ENCODE peak calls at places on chromosomes 12 and 14, in four cellular contexts. J, C, N and G are unnamed samples. For H3K4me1, the result is how much of the 10 kb centered on the place peaks cover.

GRCh38 chr14:27411021-27411420 is 813.2 kb upstream of the NOVA1 start:
- DNase-seq in J (no peak), C (no peak), N (no peak), G (peak)

GRCh38 chr14:100067971-100068959 is 3.0 kb downstream of the EVL start:
- DNase-seq in J (no peak), C (no peak), N (peak), G (peak)

GRCh38 chr14:97185186-97185585 is 388.0 kb downstream of the VRK1 start:
- DNase-seq in J (no peak), C (peak), N (no peak), G (no peak)

GRCh38 chr14:105340821-105341408 is 26.4 kb downstream of the PACS2 start:
- DNase-seq in J (no peak), C (no peak), N (peak), G (peak)

GRCh38 chr14:68297871-68298468 is 478.4 kb downstream of the RAD51B start:
- DNase-seq in J (no peak), C (peak), N (no peak), G (no peak)

GRCh38 chr14:28344381-28344780 is 422.2 kb upstream of the FOXG1 start:
- DNase-seq in J (no peak), C (no peak), N (no peak), G (peak)

GRCh38 chr12:92927055-92927435 is 2.0 kb downstream of the EEA1 start:
- DNase-seq in J (no peak), C (peak), N (no peak), G (no peak)

GRCh38 chr12:10171954-10172353 is at the start of gene OLR1:
- DNase-seq in J (no peak), C (no peak), N (no peak), G (peak)

GRCh38 chr12:124347805-124348658 is 53.1 kb downstream of the RFLNA start:
- DNase-seq in J (no peak), C (peak), N (no peak), G (no peak)

GRCh38 chr14:58941666-58942065 is 246.8 kb upstream of the DAAM1 start:
- DNase-seq in J (no peak), C (no peak), N (no peak), G (peak)

GRCh38 chr12:109020750-109021380 is at the start of gene SVOP:
- DNase-seq in J (peak), C (peak), N (peak), G (peak)

GRCh38 chr14:67576216-67576615 is 23.9 kb downstream of the PIGH start:
- DNase-seq in J (peak), C (no peak), N (no peak), G (no peak)

GRCh38 chr12:107514887-107515445 is 170.6 kb upstream of the PWP1 start:
- DNase-seq in J (no peak), C (no peak), N (no peak), G (no peak)

GRCh38 chr12:107513184-107513583 is 172.4 kb upstream of the PWP1 start:
- DNase-seq in J (no peak), C (no peak), N (no peak), G (no peak)

GRCh38 chr12:107513636-107514400 is 171.8 kb upstream of the PWP1 start:
- DNase-seq in J (no peak), C (no peak), N (no peak), G (no peak)

GRCh38 chr12:107512391-107512790 is 173.2 kb upstream of the PWP1 start:
- DNase-seq in J (no peak), C (no peak), N (no peak), G (peak)

GRCh38 chr12:107515446-107515958 is 170.1 kb upstream of the PWP1 start:
- DNase-seq in J (peak), C (no peak), N (no peak), G (peak)
- H3K4me3 ChIP-seq in J (no peak), C (no peak), N (no peak), G (no peak)

GRCh38 chr14:24325131-24325530 is 9.7 kb downstream of the ADCY4 start:
- DNase-seq in J (no peak), C (no peak), N (no peak), G (no peak)
- H3K4me1 ChIP-seq in J (under half), C (under half), N (under half), G (under half)

GRCh38 chr12:51908876-51909592 is 1.7 kb downstream of the ACVRL1 start:
- DNase-seq in J (peak), C (no peak), N (no peak), G (no peak)
- H3K27ac ChIP-seq in J (peak), C (no peak), N (no peak), G (no peak)

DNA sequence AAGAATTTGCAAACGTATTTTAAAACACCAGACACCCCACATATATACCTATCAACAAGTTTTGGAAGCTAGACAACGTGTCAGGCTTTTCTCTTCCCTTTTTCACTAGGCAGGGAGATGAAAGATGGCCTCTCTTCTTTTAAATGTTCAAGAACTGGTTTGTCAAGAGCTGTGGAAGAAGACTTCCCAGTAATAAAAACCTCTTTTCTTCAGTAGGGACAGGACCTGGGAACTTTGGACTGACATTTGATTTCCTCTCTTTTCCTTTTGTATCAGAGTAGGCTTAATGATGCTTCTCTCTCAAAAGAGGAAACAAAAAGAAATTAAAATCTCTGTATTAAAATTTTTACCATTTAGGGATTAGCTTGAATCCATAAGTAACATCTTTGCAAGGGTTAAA is 49.6 kb downstream of the SPATS2 start:
- DNase-seq in J (no peak), C (no peak), N (no peak), G (no peak)
- H3K4me3 ChIP-seq in J (no peak), C (no peak), N (no peak), G (no peak)